ENCODE peak calls at places on chromosomes 16 and 17, in seven cellular contexts. L, G, I, W, V, F and Q are unnamed samples.

GRCh38 chr16:55471448-55472097 is 7.4 kb upstream of the MMP2 start:
- DNase-seq in F (peak; percentile 89), V (no peak), G (no peak), I (no peak), L (peak; percentile 85), W (no peak), Q (no peak)

GRCh38 chr16:57970971-57971370 is at the start of gene CNGB1:
- DNase-seq in I (no peak), V (no peak), W (no peak), G (no peak), F (no peak), L (no peak), Q (no peak)

GRCh38 chr16:85680352-85680944 is 8.3 kb downstream of the GINS2 start:
- DNase-seq in L (no peak), G (peak; percentile 30), I (no peak), V (no peak), W (no peak), F (no peak), Q (no peak)

GRCh38 chr16:69934044-69934443 is 17.1 kb upstream of the CLEC18A start:
- DNase-seq in W (no peak), L (no peak), G (peak; percentile 29), F (no peak), V (no peak), I (no peak), Q (no peak)

GRCh38 chr16:77662241-77662640 is 60.1 kb upstream of the NUDT7 start:
- DNase-seq in L (no peak), W (no peak), V (peak; percentile 61), I (no peak), G (no peak), F (no peak), Q (no peak)

GRCh38 chr17:78318843-78319242 is 41.0 kb downstream of the SOCS3 start:
- DNase-seq in I (no peak), L (no peak), W (no peak), G (no peak), V (no peak), F (no peak), Q (no peak)

GRCh38 chr17:73952498-73953205 is 250.8 kb upstream of the RPL38 start:
- DNase-seq in I (no peak), W (no peak), V (no peak), L (no peak), G (peak; percentile 84), F (no peak), Q (peak; percentile 65)

GRCh38 chr17:80552523-80552922 is 7.9 kb downstream of the RPTOR start:
- DNase-seq in V (no peak), L (no peak), I (no peak), G (no peak), F (no peak), W (no peak), Q (no peak)

GRCh38 chr17:42653179-42654124 is 5.6 kb upstream of the TUBG2 start:
- DNase-seq in I (no peak), F (peak; percentile 73), W (no peak), L (peak; percentile 50), G (no peak), V (no peak), Q (peak; percentile 82)

GRCh38 chr16:67179421-67180080 is 4.2 kb downstream of the MATCAP1 start:
- DNase-seq in V (no peak), G (no peak), L (no peak), F (no peak), W (no peak), I (no peak), Q (no peak)
- TF ChIP-seq CTCF in V (no peak), G (no peak), L (peak; percentile 41), F (no peak), W (peak; percentile 47), I (no peak), Q (no peak)

GRCh38 chr16:78985736-78986605 is 614.6 kb downstream of the MAF start:
- DNase-seq in V (no peak), I (no peak), G (no peak), W (no peak), L (peak; percentile 2), F (no peak), Q (no peak)

GRCh38 chr16:78987676-78988075 is 612.9 kb downstream of the MAF start:
- DNase-seq in W (no peak), G (no peak), F (no peak), I (no peak), L (no peak), V (no peak), Q (no peak)

GRCh38 chr16:78984887-78985464 is 615.6 kb downstream of the MAF start:
- DNase-seq in V (no peak), L (no peak), W (no peak), G (no peak), F (no peak), I (no peak), Q (no peak)

GRCh38 chr16:78990309-78990701 is 610.2 kb downstream of the MAF start:
- DNase-seq in W (no peak), I (no peak), G (no peak), F (no peak), L (no peak), V (no peak), Q (no peak)

GRCh38 chr16:78988361-78988992 is 612.1 kb downstream of the MAF start:
- DNase-seq in I (no peak), W (no peak), G (no peak), F (no peak), L (no peak), V (no peak), Q (no peak)
- TF ChIP-seq CTCF in I (no peak), W (no peak), G (no peak), F (no peak), L (no peak), V (no peak), Q (no peak)

GRCh38 chr16:67844441-67844840 is 2.3 kb upstream of the NUTF2 start:
- DNase-seq in I (no peak), L (no peak), G (no peak), V (no peak), W (no peak), F (peak; percentile 58), Q (no peak)
- TF ChIP-seq CTCF in I (no peak), L (no peak), G (no peak), V (no peak), W (no peak), F (peak; percentile 46), Q (no peak)

GRCh38 chr17:75679706-75680201 is 12.6 kb downstream of the SAP30BP start:
- DNase-seq in G (peak; percentile 75), I (no peak), L (no peak), V (no peak), W (peak; percentile 30), F (peak; percentile 57), Q (no peak)
- TF ChIP-seq CTCF in G (no peak), I (no peak), L (peak; percentile 25), V (no peak), W (peak; percentile 77), F (peak; percentile 16), Q (no peak)

DNA sequence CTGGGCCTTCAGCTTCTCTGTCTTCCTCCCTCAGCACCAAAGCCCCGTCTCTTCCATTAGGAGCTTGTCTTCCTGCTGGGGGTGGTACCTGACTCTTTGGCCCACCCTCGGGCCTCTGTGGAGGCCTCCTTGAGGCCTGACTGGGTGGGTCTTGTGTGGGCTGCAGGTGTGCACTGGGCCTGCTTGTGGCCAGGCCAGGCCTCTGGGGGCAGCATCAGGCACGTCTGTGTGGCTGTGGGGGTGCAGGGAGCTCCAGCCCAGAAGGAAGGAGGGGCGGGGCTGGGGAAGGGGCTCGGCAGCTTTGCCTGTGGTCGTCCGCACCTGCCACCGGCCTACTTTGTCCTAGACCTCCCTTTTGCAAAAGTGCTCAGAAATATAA is 7.0 kb downstream of the PIGQ start:
- DNase-seq in L (no peak), F (no peak), W (no peak), V (no peak), G (no peak), I (no peak), Q (no peak)
- TF ChIP-seq CTCF in L (no peak), F (no peak), W (no peak), V (no peak), G (no peak), I (no peak), Q (no peak)

GRCh38 chr16:56797861-56798260 is 67.1 kb upstream of the SLC12A3 start:
- DNase-seq in I (no peak), W (no peak), V (no peak), G (no peak), F (no peak), L (no peak), Q (no peak)

GRCh38 chr16:56792960-56793359 is 63.0 kb downstream of the NUP93 start:
- DNase-seq in W (no peak), L (no peak), I (no peak), F (no peak), G (no peak), V (no peak), Q (no peak)

GRCh38 chr16:56789360-56789759 is 59.4 kb downstream of the NUP93 start:
- DNase-seq in V (peak; percentile 66), W (peak; percentile 80), F (peak; percentile 59), G (no peak), I (peak; percentile 14), L (peak; percentile 35), Q (no peak)

GRCh38 chr16:56795011-56795410 is 65.1 kb downstream of the NUP93 start:
- DNase-seq in G (no peak), I (no peak), V (no peak), L (no peak), W (no peak), F (peak; percentile 22), Q (no peak)

GRCh38 chr16:56793504-56793903 is 63.6 kb downstream of the NUP93 start:
- DNase-seq in G (no peak), V (no peak), W (no peak), L (peak; percentile 53), I (no peak), F (peak; percentile 63), Q (no peak)
- TF ChIP-seq CTCF in G (no peak), V (no peak), W (peak; percentile 42), L (peak; percentile 63), I (no peak), F (peak; percentile 37), Q (no peak)

DNA sequence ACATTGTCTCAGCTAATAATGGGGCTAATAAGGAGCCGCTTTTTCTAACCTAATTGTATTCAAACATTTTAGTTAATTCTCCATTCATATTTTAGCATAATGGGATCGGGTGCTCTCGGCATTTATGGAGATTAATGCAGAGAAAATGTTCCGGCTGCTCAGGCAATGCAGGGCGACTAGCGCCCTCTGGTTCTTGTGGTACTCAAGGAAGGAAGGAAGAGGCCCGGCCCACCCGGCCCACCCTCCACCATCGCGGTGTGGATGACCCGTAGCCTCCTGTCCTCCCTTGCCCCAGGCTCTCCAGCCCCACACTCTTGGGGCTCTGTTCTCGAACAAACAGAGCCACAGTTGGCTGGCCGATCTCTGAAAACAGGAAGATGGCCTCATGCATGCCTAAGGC is 21.1 kb upstream of the ABCC3 start:
- DNase-seq in I (no peak), F (no peak), G (no peak), W (no peak), V (no peak), L (no peak), Q (no peak)
- TF ChIP-seq CTCF in I (no peak), F (no peak), G (no peak), W (no peak), V (no peak), L (peak; percentile 39), Q (no peak)